ENCODE peak calls at places on chromosomes 3 and 15, in seven cellular contexts. S is left ventricle myocardium inferior, F is natural killer cell, G is choroid plexus epithelial cell, H is GM06990, O is H9, V is breast epithelium. I is an unnamed sample.

GRCh38 chr3:159765025-159765859 is 223.4 kb upstream of the IL12A start:
- DNase-seq in S (peak; percentile 70), F (no peak), G (peak; percentile 97), H (no peak), O (peak; percentile 72), V (peak; percentile 70), I (peak; percentile 97)

GRCh38 chr3:177552051-177552450 is 354.8 kb upstream of the TBL1XR1 start:
- DNase-seq in S (no peak), F (no peak), G (no peak), H (no peak), O (no peak), V (no peak), I (no peak)

GRCh38 chr15:72284781-72285180 is 12.4 kb upstream of the PARP6 start:
- DNase-seq in S (no peak), F (no peak), G (no peak), H (no peak), O (no peak), V (no peak), I (no peak)

GRCh38 chr3:197926418-197926817 is 23.6 kb upstream of the RPL35A start:
- DNase-seq in S (no peak), F (no peak), G (no peak), H (no peak), O (peak; percentile 67), V (no peak), I (no peak)

GRCh38 chr15:98723195-98723594 is 74.9 kb downstream of the IGF1R start:
- DNase-seq in S (no peak), F (no peak), G (no peak), H (no peak), O (no peak), V (no peak), I (no peak)

GRCh38 chr15:79091204-79091867 is 756 bp upstream of the RASGRF1 start:
- DNase-seq in S (no peak), F (no peak), G (peak; percentile 12), H (peak; percentile 53), O (peak; percentile 35), V (no peak), I (no peak)

GRCh38 chr3:62096521-62096920 is 276.8 kb downstream of the FEZF2 start:
- DNase-seq in S (no peak), F (no peak), G (no peak), H (no peak), O (no peak), V (no peak), I (no peak)

GRCh38 chr15:97870771-97871170 is 89.7 kb upstream of the ARRDC4 start:
- DNase-seq in S (no peak), F (no peak), G (no peak), H (no peak), O (no peak), V (no peak), I (no peak)

GRCh38 chr15:44023176-44023575 is 171.9 kb downstream of the FRMD5 start:
- DNase-seq in S (no peak), F (no peak), G (no peak), H (no peak), O (no peak), V (no peak), I (peak; percentile 18)

GRCh38 chr3:113954091-113954685 is 6.4 kb downstream of the ZDHHC23 start:
- DNase-seq in S (no peak), F (no peak), G (no peak), H (no peak), O (no peak), V (no peak), I (no peak)

GRCh38 chr3:123150449-123150954 is 51.2 kb upstream of the SEC22A start:
- DNase-seq in S (no peak), F (no peak), G (no peak), H (no peak), O (peak; percentile 16), V (no peak), I (no peak)

GRCh38 chr3:140677764-140678163 is at the start of gene TRIM42:
- DNase-seq in S (no peak), F (no peak), G (no peak), H (no peak), O (no peak), V (no peak), I (no peak)

GRCh38 chr3:54999801-55000200 is 71.9 kb upstream of the LRTM1 start:
- DNase-seq in S (no peak), F (no peak), G (no peak), H (no peak), O (no peak), V (no peak), I (no peak)

DNA sequence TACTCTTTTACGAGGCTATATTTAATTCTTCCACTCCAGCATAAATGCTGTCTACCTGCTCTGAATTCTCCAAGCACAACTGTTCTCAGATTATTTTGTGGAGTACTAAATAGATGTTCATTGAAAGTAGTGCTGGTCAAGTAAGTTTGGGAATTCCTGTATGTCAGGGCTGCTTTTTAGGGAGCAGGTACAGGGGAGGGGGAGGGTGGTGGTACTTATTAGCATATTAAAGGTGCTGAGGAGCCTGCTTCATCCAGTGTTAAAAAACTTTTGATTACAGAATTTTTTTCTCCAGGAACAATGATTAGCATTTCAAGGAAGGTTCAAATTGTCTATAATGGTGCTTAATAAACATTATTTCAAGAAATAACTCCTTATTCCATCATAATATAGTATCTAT is 59.2 kb downstream of the PPM1L start:
- DNase-seq in S (no peak), F (no peak), G (no peak), H (no peak), O (no peak), V (no peak), I (no peak)
- TF ChIP-seq CTCF in S (no peak), F (no peak), G (no peak), H (no peak), O (no peak), V (no peak), I (no peak)

DNA sequence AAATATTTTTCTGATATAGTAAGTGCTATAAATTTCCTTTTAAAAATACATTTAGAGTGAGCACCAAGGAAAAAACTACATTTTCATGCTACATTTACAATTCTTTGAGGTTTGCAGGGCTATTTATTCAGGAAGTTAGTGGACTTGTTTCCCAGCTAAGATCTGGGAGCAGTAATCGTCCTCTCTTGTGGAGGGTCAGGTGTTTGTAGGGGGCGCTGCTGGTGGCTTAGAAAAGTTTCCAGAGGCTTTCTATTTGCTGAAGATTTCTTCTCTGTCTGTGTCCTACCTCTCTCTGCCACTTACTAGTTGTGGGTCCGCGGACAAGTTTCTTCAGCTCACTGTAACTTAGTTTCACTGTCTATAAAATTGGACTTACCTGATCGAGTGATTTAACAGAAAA is 163.9 kb downstream of the PEX5L start:
- DNase-seq in S (no peak), F (no peak), G (no peak), H (no peak), O (peak; percentile 63), V (no peak), I (no peak)
- TF ChIP-seq CTCF in S (no peak), F (no peak), G (no peak), H (peak; percentile 25), O (peak; percentile 62), V (no peak), I (no peak)

GRCh38 chr3:9876991-9877390 is 3.1 kb downstream of the CIDEC start:
- DNase-seq in S (no peak), F (no peak), G (no peak), H (no peak), O (no peak), V (no peak), I (no peak)
- TF ChIP-seq CTCF in S (no peak), F (no peak), G (no peak), H (no peak), O (no peak), V (no peak), I (no peak)

GRCh38 chr3:377158-377561 is 180.6 kb downstream of the CHL1 start:
- DNase-seq in S (no peak), F (no peak), G (peak; percentile 39), H (no peak), O (no peak), V (no peak), I (peak; percentile 24)
- TF ChIP-seq CTCF in S (peak; percentile 57), F (no peak), G (peak; percentile 41), H (peak; percentile 45), O (peak; percentile 68), V (peak; percentile 19), I (peak; percentile 22)

DNA sequence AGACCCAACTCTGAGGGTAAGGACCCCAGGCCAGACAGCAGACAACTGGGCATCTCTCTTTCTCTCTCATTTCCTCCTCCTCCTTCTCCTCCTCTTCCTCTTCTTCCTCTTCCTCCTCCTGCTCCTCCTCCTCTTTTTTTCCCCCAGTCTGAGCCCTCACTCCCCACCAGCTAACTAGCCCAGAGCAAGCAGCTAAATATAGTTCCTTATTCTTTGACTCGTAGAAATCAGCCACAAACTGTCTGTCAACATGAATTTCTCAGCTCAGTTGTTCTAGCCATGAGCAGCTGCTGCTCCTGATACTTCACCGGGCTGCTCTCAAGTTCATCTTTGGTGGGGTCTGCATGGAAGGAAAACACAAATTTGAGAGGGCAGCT is 19.3 kb upstream of the LOXL1 start:
- DNase-seq in S (no peak), F (no peak), G (no peak), H (no peak), O (no peak), V (no peak), I (no peak)
- TF ChIP-seq CTCF in S (no peak), F (no peak), G (no peak), H (no peak), O (no peak), V (no peak), I (no peak)

DNA sequence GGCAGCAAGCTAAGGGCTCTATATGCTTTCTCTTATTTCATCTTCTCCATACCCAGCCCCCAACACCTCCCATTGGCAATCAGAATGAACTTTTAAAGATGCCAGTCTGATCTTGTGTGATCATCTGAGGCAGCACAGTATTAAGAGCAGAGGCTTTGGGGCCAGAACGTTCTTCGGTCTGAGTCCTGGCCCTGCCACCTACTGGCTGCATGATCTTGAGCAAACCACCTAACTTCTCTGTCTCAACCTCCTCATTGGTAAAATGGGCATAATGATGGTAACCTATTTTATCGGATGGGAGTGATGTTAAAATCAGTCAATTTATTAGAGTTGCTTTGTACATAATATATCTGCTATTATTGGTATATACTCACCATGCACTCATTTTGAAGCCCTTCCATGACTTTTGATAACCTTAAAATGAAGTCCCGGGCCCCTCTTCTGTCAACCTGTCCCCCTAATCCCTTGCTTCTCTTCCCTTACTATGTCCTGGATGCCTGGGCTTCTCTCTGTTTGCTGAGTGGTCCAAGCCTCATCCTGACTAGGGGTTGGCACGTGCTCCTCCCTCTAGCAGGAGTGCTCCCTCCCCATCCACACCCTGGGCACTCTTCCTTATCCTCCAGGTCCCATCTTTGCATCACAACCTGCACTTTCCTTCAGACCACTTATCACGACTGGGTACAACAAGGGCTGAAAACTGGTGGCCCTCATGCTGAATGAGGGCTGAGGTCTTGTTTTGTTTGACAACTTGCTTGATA is 6.3 kb downstream of the EFCAB12 start:
- DNase-seq in S (no peak), F (no peak), G (peak; percentile 53), H (no peak), O (no peak), V (no peak), I (no peak)
- TF ChIP-seq CTCF in S (no peak), F (no peak), G (peak; percentile 58), H (no peak), O (peak; percentile 51), V (no peak), I (no peak)

I was measured in MCF 10A.